ENCODE peak calls at places on chromosomes 6 and 20, in five cellular contexts. One of them, this sample, is unnamed.

GRCh38 chr6:29388533-29388932 is 6.9 kb upstream of the OR12D2 start:
- DNase-seq in tibial nerve: no peak
- DNase-seq in PC-3: no peak
- DNase-seq in dorsolateral prefrontal cortex: no peak
- DNase-seq in A549: no peak
- DNase-seq in this sample: no peak

GRCh38 chr20:57680934-57681914 is 28.6 kb downstream of the PMEPA1 start:
- DNase-seq in tibial nerve: no peak
- DNase-seq in PC-3: no peak
- DNase-seq in dorsolateral prefrontal cortex: no peak
- DNase-seq in A549: no peak
- DNase-seq in this sample: no peak

GRCh38 chr20:1868856-1869255 is 26.4 kb upstream of the SIRPA start:
- DNase-seq in tibial nerve: no peak
- DNase-seq in PC-3: no peak
- DNase-seq in dorsolateral prefrontal cortex: no peak
- DNase-seq in A549: no peak
- DNase-seq in this sample: no peak

GRCh38 chr6:3749390-3749978 is 2.0 kb downstream of the PXDC1 start:
- DNase-seq in tibial nerve: no peak
- DNase-seq in PC-3: peak
- DNase-seq in dorsolateral prefrontal cortex: no peak
- DNase-seq in A549: no peak
- DNase-seq in this sample: no peak

GRCh38 chr6:135577059-135577538 is 79.6 kb upstream of the AHI1 start:
- DNase-seq in tibial nerve: no peak
- DNase-seq in PC-3: no peak
- DNase-seq in dorsolateral prefrontal cortex: no peak
- DNase-seq in A549: no peak
- DNase-seq in this sample: no peak

GRCh38 chr6:42041131-42042055 is 8.9 kb upstream of the TAF8 start:
- DNase-seq in tibial nerve: no peak
- DNase-seq in PC-3: no peak
- DNase-seq in dorsolateral prefrontal cortex: no peak
- DNase-seq in A549: no peak
- DNase-seq in this sample: no peak

GRCh38 chr20:4234128-4234527 is 218.8 kb upstream of the RNF24 start:
- DNase-seq in tibial nerve: no peak
- DNase-seq in PC-3: no peak
- DNase-seq in dorsolateral prefrontal cortex: no peak
- DNase-seq in A549: no peak
- DNase-seq in this sample: no peak

GRCh38 chr20:10565922-10566897 is 107.6 kb downstream of the JAG1 start:
- DNase-seq in tibial nerve: no peak
- DNase-seq in PC-3: peak
- DNase-seq in dorsolateral prefrontal cortex: no peak
- DNase-seq in A549: no peak
- DNase-seq in this sample: no peak

GRCh38 chr6:16684896-16685554 is 76.2 kb downstream of the ATXN1 start:
- DNase-seq in tibial nerve: no peak
- DNase-seq in PC-3: peak
- DNase-seq in dorsolateral prefrontal cortex: no peak
- DNase-seq in A549: no peak
- DNase-seq in this sample: no peak

GRCh38 chr6:108606130-108606797 is 45.5 kb downstream of the FOXO3 start:
- DNase-seq in tibial nerve: no peak
- DNase-seq in PC-3: no peak
- DNase-seq in dorsolateral prefrontal cortex: no peak
- DNase-seq in A549: no peak
- DNase-seq in this sample: no peak

GRCh38 chr20:47220161-47220582 is 136.3 kb downstream of the ZMYND8 start:
- DNase-seq in tibial nerve: no peak
- DNase-seq in PC-3: peak
- DNase-seq in dorsolateral prefrontal cortex: no peak
- DNase-seq in A549: peak
- DNase-seq in this sample: no peak

GRCh38 chr6:44225579-44226325 is 2.4 kb downstream of the SLC29A1 start:
- DNase-seq in tibial nerve: no peak
- DNase-seq in PC-3: no peak
- DNase-seq in dorsolateral prefrontal cortex: no peak
- DNase-seq in A549: no peak
- DNase-seq in this sample: no peak

GRCh38 chr6:113701552-113702254 is 155.4 kb upstream of the MARCKS start:
- DNase-seq in tibial nerve: no peak
- DNase-seq in PC-3: no peak
- DNase-seq in dorsolateral prefrontal cortex: no peak
- DNase-seq in A549: no peak
- DNase-seq in this sample: no peak

GRCh38 chr20:944774-945410 is 28.8 kb upstream of the ANGPT4 start:
- DNase-seq in tibial nerve: no peak
- DNase-seq in PC-3: no peak
- DNase-seq in dorsolateral prefrontal cortex: no peak
- DNase-seq in A549: no peak
- DNase-seq in this sample: peak

GRCh38 chr6:79466222-79466834 is 70.9 kb downstream of the LCA5 start:
- DNase-seq in tibial nerve: no peak
- DNase-seq in PC-3: peak
- DNase-seq in dorsolateral prefrontal cortex: no peak
- DNase-seq in A549: peak
- DNase-seq in this sample: no peak

GRCh38 chr20:11520596-11520995 is 397.1 kb upstream of the BTBD3 start:
- DNase-seq in tibial nerve: no peak
- DNase-seq in PC-3: no peak
- DNase-seq in dorsolateral prefrontal cortex: no peak
- DNase-seq in A549: no peak
- DNase-seq in this sample: no peak

GRCh38 chr6:107870379-107870778 is 46.3 kb upstream of the SCML4 start:
- DNase-seq in tibial nerve: no peak
- DNase-seq in PC-3: peak
- DNase-seq in dorsolateral prefrontal cortex: no peak
- DNase-seq in A549: no peak
- DNase-seq in this sample: no peak

GRCh38 chr6:133983099-133983939 is 30.3 kb downstream of the TBPL1 start:
- DNase-seq in tibial nerve: no peak
- DNase-seq in PC-3: peak
- DNase-seq in dorsolateral prefrontal cortex: no peak
- DNase-seq in A549: no peak
- DNase-seq in this sample: no peak

GRCh38 chr20:62366370-62367135 is 559 bp downstream of the LAMA5 start:
- DNase-seq in tibial nerve: no peak
- DNase-seq in PC-3: peak
- DNase-seq in dorsolateral prefrontal cortex: no peak
- DNase-seq in A549: no peak
- DNase-seq in this sample: no peak

GRCh38 chr20:4844325-4844724 is 122.6 kb downstream of the PRND start:
- DNase-seq in tibial nerve: no peak
- DNase-seq in PC-3: no peak
- DNase-seq in dorsolateral prefrontal cortex: no peak
- DNase-seq in A549: no peak
- DNase-seq in this sample: no peak

GRCh38 chr6:72621243-72622093 is at the start of gene KCNQ5:
- DNase-seq in tibial nerve: no peak
- DNase-seq in PC-3: no peak
- DNase-seq in dorsolateral prefrontal cortex: peak
- DNase-seq in A549: peak
- DNase-seq in this sample: peak

GRCh38 chr6:157613011-157613522 is 210.0 kb upstream of the SNX9 start:
- DNase-seq in tibial nerve: no peak
- DNase-seq in PC-3: peak
- DNase-seq in dorsolateral prefrontal cortex: no peak
- DNase-seq in A549: peak
- DNase-seq in this sample: no peak

GRCh38 chr6:32387946-32388345 is 16.2 kb upstream of the TSBP1 start:
- DNase-seq in tibial nerve: no peak
- DNase-seq in PC-3: no peak
- DNase-seq in dorsolateral prefrontal cortex: no peak
- DNase-seq in A549: no peak
- DNase-seq in this sample: no peak

DNA sequence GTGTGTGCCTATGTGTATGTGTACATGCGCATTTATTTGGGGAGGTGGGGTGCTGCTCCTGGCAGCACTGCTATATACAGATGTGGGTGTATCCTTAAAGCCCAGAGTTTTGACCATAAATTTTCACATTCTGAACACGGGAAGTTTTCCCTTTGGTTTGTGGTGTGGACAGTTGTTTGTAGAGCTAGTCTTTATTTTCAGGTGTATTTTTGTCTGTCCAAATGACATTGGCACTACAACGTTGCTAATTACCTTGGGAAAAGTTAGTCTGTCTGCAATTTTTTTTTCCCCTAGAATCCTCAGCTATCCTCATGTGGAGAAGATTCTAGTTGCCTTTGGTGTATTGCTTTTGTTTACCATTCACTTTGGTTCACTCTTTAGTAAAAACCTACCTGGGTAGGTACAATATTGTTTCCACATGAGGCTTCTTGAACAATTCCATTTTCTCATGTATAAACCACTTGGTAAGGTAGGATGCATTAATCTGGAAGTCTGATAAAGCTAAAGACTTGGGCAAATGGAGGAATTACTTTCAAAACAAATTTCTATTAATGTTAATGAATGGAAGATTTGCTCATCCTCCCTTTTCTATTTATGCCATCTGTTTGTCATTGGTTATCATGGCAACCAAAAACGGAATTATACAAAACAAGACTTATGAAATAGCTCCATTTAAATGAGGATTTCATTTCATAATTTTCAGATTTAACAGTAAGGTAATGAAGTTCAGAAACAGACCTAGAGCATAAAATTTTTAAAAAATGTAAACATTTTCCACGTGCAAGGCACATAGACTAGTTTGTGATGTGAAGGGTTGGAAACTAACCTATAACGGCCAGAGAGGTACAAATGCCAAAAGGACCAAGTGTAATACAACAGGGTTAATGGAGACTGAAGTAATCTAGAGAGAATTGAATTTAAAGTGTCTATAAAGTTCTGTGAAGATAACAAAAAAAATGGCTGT is 3.9 kb downstream of the CCN2 start:
- DNase-seq in tibial nerve: no peak
- DNase-seq in PC-3: peak
- DNase-seq in dorsolateral prefrontal cortex: no peak
- DNase-seq in A549: no peak
- DNase-seq in this sample: no peak
- H3K4me3 ChIP-seq in tibial nerve: peak
- H3K4me3 ChIP-seq in PC-3: no peak
- H3K4me3 ChIP-seq in dorsolateral prefrontal cortex: no peak
- H3K4me3 ChIP-seq in A549: no peak
- H3K4me3 ChIP-seq in this sample: peak

DNA sequence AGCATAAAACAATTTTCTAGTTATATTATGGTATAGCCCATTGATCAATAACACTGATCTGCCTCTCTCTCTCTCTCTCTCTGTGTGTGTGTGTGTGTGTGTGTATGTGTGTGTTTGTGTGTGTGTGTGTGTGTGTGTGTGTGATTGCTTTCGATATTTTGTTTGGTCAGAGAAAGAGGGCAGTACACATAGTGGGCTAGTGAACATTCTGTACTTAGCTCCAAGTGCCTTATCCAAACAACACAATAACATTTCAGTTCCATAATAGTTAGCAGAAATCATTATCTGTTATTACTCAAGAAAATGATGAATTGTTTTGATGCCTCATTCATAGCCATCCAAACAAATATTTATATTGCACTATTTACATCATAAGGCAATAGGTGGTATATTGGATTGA is 979.1 kb upstream of the CITED2 start:
- DNase-seq in tibial nerve: no peak
- DNase-seq in PC-3: no peak
- DNase-seq in dorsolateral prefrontal cortex: no peak
- DNase-seq in A549: no peak
- DNase-seq in this sample: no peak
- TF ChIP-seq CTCF in tibial nerve: no peak
- TF ChIP-seq CTCF in PC-3: no peak
- TF ChIP-seq CTCF in dorsolateral prefrontal cortex: no peak
- TF ChIP-seq CTCF in A549: no peak
- TF ChIP-seq CTCF in this sample: no peak

GRCh38 chr6:11747021-11747420 is 31.6 kb downstream of the ADTRP start:
- DNase-seq in tibial nerve: no peak
- DNase-seq in PC-3: no peak
- DNase-seq in dorsolateral prefrontal cortex: no peak
- DNase-seq in A549: no peak
- DNase-seq in this sample: no peak

GRCh38 chr6:11748591-11748990 is 30.0 kb downstream of the ADTRP start:
- DNase-seq in tibial nerve: no peak
- DNase-seq in PC-3: no peak
- DNase-seq in dorsolateral prefrontal cortex: no peak
- DNase-seq in A549: peak
- DNase-seq in this sample: no peak

GRCh38 chr6:11740875-11741274 is 37.7 kb downstream of the ADTRP start:
- DNase-seq in tibial nerve: no peak
- DNase-seq in PC-3: no peak
- DNase-seq in dorsolateral prefrontal cortex: no peak
- DNase-seq in A549: no peak
- DNase-seq in this sample: no peak

GRCh38 chr6:11744101-11744500 is 34.5 kb downstream of the ADTRP start:
- DNase-seq in tibial nerve: no peak
- DNase-seq in PC-3: no peak
- DNase-seq in dorsolateral prefrontal cortex: no peak
- DNase-seq in A549: no peak
- DNase-seq in this sample: no peak

GRCh38 chr6:11744753-11745152 is 33.9 kb downstream of the ADTRP start:
- DNase-seq in tibial nerve: peak
- DNase-seq in PC-3: no peak
- DNase-seq in dorsolateral prefrontal cortex: no peak
- DNase-seq in A549: no peak
- DNase-seq in this sample: no peak
- H3K27ac ChIP-seq in tibial nerve: peak
- H3K27ac ChIP-seq in PC-3: no peak
- H3K27ac ChIP-seq in dorsolateral prefrontal cortex: no peak
- H3K27ac ChIP-seq in A549: no peak
- H3K27ac ChIP-seq in this sample: peak

GRCh38 chr6:1614448-1614766 is 4.7 kb downstream of the FOXC1 start:
- DNase-seq in tibial nerve: no peak
- DNase-seq in PC-3: no peak
- DNase-seq in dorsolateral prefrontal cortex: no peak
- DNase-seq in A549: no peak
- DNase-seq in this sample: no peak

GRCh38 chr6:1613631-1614447 is 4.1 kb downstream of the FOXC1 start:
- DNase-seq in tibial nerve: peak
- DNase-seq in PC-3: peak
- DNase-seq in dorsolateral prefrontal cortex: no peak
- DNase-seq in A549: no peak
- DNase-seq in this sample: no peak

GRCh38 chr6:1612386-1612893 is 2.7 kb downstream of the FOXC1 start:
- DNase-seq in tibial nerve: no peak
- DNase-seq in PC-3: peak
- DNase-seq in dorsolateral prefrontal cortex: no peak
- DNase-seq in A549: no peak
- DNase-seq in this sample: no peak

GRCh38 chr6:1611572-1612385 is 2.1 kb downstream of the FOXC1 start:
- DNase-seq in tibial nerve: peak
- DNase-seq in PC-3: peak
- DNase-seq in dorsolateral prefrontal cortex: no peak
- DNase-seq in A549: no peak
- DNase-seq in this sample: no peak

DNA sequence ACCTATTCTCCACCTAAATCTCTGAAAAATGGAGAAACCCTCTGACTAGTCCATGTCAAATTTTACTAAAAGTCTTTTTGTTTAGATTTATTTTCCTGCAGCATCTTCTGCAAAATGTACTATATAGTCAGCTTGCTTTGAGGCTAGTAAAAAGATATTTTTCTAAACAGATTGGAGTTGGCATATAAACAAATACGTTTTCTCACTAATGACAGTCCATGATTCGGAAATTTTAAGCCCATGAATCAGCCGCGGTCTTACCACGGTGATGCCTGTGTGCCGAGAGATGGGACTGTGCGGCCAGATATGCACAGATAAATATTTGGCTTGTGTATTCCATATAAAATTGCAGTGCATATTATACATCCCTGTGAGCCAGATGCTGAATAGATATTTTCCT is 3.2 kb downstream of the FOXC1 start:
- DNase-seq in tibial nerve: peak
- DNase-seq in PC-3: peak
- DNase-seq in dorsolateral prefrontal cortex: no peak
- DNase-seq in A549: no peak
- DNase-seq in this sample: no peak
- H3K4me3 ChIP-seq in tibial nerve: peak
- H3K4me3 ChIP-seq in PC-3: peak
- H3K4me3 ChIP-seq in dorsolateral prefrontal cortex: peak
- H3K4me3 ChIP-seq in A549: peak
- H3K4me3 ChIP-seq in this sample: peak

This sample was measured in coronary artery.